ENCODE peak calls at places on chromosome 1, in six cellular contexts. W, P, Y, D, E and K are unnamed samples.

GRCh38 chr1:111219466-111220286 is 7.8 kb upstream of the CHI3L2 start:
- DNase-seq in P (no peak), Y (no peak), D (no peak), W (no peak), E (no peak), K (peak)

GRCh38 chr1:14921057-14921456 is 232.5 kb upstream of the TMEM51 start:
- DNase-seq in E (no peak), D (no peak), W (no peak), Y (no peak), P (no peak), K (no peak)

GRCh38 chr1:155950829-155951228 is 9.4 kb downstream of the RXFP4 start:
- DNase-seq in E (no peak), W (no peak), P (no peak), D (no peak), Y (no peak), K (no peak)

GRCh38 chr1:19123837-19124236 is 86.2 kb downstream of the UBR4 start:
- DNase-seq in Y (peak), E (no peak), D (peak), P (no peak), W (no peak), K (peak)

GRCh38 chr1:55275151-55275748 is 60.1 kb upstream of the USP24 start:
- DNase-seq in Y (peak), W (no peak), E (no peak), D (no peak), P (no peak), K (no peak)

GRCh38 chr1:241081473-241081872 is 275.5 kb downstream of the RGS7 start:
- DNase-seq in D (no peak), W (no peak), P (peak), E (no peak), Y (no peak), K (no peak)

GRCh38 chr1:167860231-167860923 is 53.6 kb downstream of the ADCY10 start:
- DNase-seq in D (no peak), W (no peak), E (no peak), P (peak), Y (no peak), K (no peak)

GRCh38 chr1:153586347-153586746 is 20.7 kb upstream of the S100A2 start:
- DNase-seq in E (no peak), P (no peak), Y (no peak), D (no peak), W (no peak), K (no peak)

GRCh38 chr1:117578466-117578865 is 27.4 kb upstream of the TENT5C start:
- DNase-seq in Y (no peak), P (no peak), E (no peak), D (no peak), W (no peak), K (no peak)

GRCh38 chr1:23562138-23562819 is 3.0 kb upstream of the ID3 start:
- DNase-seq in E (no peak), D (no peak), P (peak), Y (peak), W (no peak), K (peak)